ENCODE peak calls at places on chromosomes 4 and X, in seven cellular contexts. J is fibroblast of lung, G is astrocyte, U is neuronal stem cell, M is mammary epithelial cell, S is hepatocyte, P is PC-9. X is an unnamed sample.

GRCh38 chrX:136531951-136532350 is at the start of gene VGLL1:
- DNase-seq in J (no peak), G (no peak), U (no peak), M (no peak), S (peak), P (peak), X (peak)

GRCh38 chr4:18669390-18669789 is 647.8 kb upstream of the LCORL start:
- DNase-seq in J (no peak), G (no peak), U (no peak), M (no peak), S (no peak), P (no peak), X (no peak)

GRCh38 chrX:22575161-22575845 is 302.6 kb downstream of the CBLL2 start:
- DNase-seq in J (peak), G (peak), U (no peak), M (peak), S (no peak), P (no peak), X (peak)

GRCh38 chr4:163767993-163768392 is 273.5 kb downstream of the TMA16 start:
- DNase-seq in J (peak), G (no peak), U (no peak), M (no peak), S (no peak), P (no peak), X (no peak)

GRCh38 chr4:174316546-174316945 is 32.8 kb downstream of the CEP44 start:
- DNase-seq in J (no peak), G (peak), U (no peak), M (peak), S (no peak), P (no peak), X (peak)

GRCh38 chrX:49761481-49761880 is 65.7 kb upstream of the PAGE1 start:
- DNase-seq in J (peak), G (no peak), U (peak), M (no peak), S (peak), P (no peak), X (peak)

GRCh38 chr4:107655289-107655688 is 64.7 kb downstream of the PAPSS1 start:
- DNase-seq in J (no peak), G (no peak), U (no peak), M (no peak), S (no peak), P (no peak), X (no peak)

GRCh38 chrX:66012094-66012534 is 27.8 kb downstream of the VSIG4 start:
- DNase-seq in J (no peak), G (no peak), U (no peak), M (peak), S (no peak), P (no peak), X (no peak)

GRCh38 chrX:63784902-63785692 is at the start of gene ARHGEF9:
- DNase-seq in J (peak), G (no peak), U (peak), M (no peak), S (peak), P (no peak), X (no peak)

GRCh38 chr4:94880976-94881375 is 123.2 kb downstream of the BMPR1B start:
- DNase-seq in J (peak), G (peak), U (no peak), M (no peak), S (no peak), P (no peak), X (no peak)

GRCh38 chrX:10129229-10129628 is 27.5 kb upstream of the CLCN4 start:
- DNase-seq in J (no peak), G (no peak), U (no peak), M (no peak), S (no peak), P (no peak), X (no peak)

GRCh38 chr4:124890522-124890921 is 178.0 kb upstream of the ANKRD50 start:
- DNase-seq in J (peak), G (peak), U (no peak), M (no peak), S (no peak), P (no peak), X (peak)

GRCh38 chrX:129777218-129777768 is 2.5 kb upstream of the SASH3 start:
- DNase-seq in J (no peak), G (no peak), U (no peak), M (no peak), S (no peak), P (peak), X (peak)

GRCh38 chr4:185912779-185913178 is 100.8 kb upstream of the SORBS2 start:
- DNase-seq in J (no peak), G (no peak), U (no peak), M (peak), S (no peak), P (no peak), X (peak)

GRCh38 chr4:108173599-108174057 is 4.9 kb upstream of the LEF1 start:
- DNase-seq in J (no peak), G (no peak), U (no peak), M (no peak), S (no peak), P (no peak), X (no peak)

GRCh38 chrX:13463608-13464007 is 105.8 kb upstream of the EGFL6 start:
- DNase-seq in J (peak), G (peak), U (no peak), M (peak), S (peak), P (no peak), X (peak)

GRCh38 chrX:12901486-12901885 is 4.9 kb upstream of the TLR8 start:
- DNase-seq in J (peak), G (no peak), U (peak), M (peak), S (peak), P (peak), X (peak)

GRCh38 chr4:173735055-173735454 is 205.0 kb upstream of the HAND2 start:
- DNase-seq in J (peak), G (no peak), U (no peak), M (peak), S (no peak), P (no peak), X (no peak)

GRCh38 chr4:87707279-87707918 is 57.3 kb downstream of the DMP1 start:
- DNase-seq in J (no peak), G (no peak), U (no peak), M (no peak), S (no peak), P (no peak), X (no peak)

GRCh38 chr4:184826315-184827266 is 823 bp upstream of the ACSL1 start:
- DNase-seq in J (no peak), G (no peak), U (no peak), M (no peak), S (no peak), P (no peak), X (peak)

GRCh38 chr4:211033-211511 is 86.8 kb downstream of the ZNF718 start:
- DNase-seq in J (no peak), G (no peak), U (no peak), M (no peak), S (no peak), P (no peak), X (no peak)

GRCh38 chrX:130109429-130110378 is 593 bp downstream of the ELF4 start:
- DNase-seq in J (peak), G (no peak), U (no peak), M (no peak), S (peak), P (no peak), X (peak)

GRCh38 chr4:54547299-54548097 is 110.3 kb upstream of the KIT start:
- DNase-seq in J (no peak), G (no peak), U (no peak), M (no peak), S (no peak), P (no peak), X (no peak)

GRCh38 chrX:66255359-66255967 is 91.4 kb downstream of the HEPH start:
- DNase-seq in J (no peak), G (no peak), U (no peak), M (no peak), S (no peak), P (no peak), X (no peak)

GRCh38 chrX:97132654-97133415 is 249.1 kb downstream of the RPA4 start:
- DNase-seq in J (no peak), G (no peak), U (no peak), M (no peak), S (no peak), P (no peak), X (no peak)
- H3K4me2 ChIP-seq in J (no peak), G (no peak), U (no peak), M (no peak), S (no peak), P (no peak), X (no peak)

DNA sequence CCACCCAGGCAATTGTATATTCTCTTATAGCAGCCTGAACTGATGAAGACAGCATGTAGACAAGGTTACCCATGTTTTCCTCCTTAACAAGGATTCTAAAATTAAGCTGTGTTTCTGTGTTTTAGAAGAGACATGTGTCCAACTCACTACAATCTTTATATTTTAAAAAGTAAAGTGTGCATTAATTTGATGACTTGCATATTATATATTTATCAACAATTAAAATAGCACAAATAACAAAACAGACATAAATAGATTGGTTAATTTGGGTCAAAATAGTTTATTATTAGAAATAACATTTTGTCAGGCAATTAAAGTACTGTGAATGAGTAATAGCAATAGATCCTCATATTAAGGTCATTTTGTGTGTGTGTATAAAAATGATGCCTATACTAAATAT is 357.1 kb downstream of the PDGFC start:
- DNase-seq in J (no peak), G (no peak), U (no peak), M (no peak), S (no peak), P (no peak), X (no peak)
- H3K27ac ChIP-seq in J (no peak), G (peak), U (no peak), M (no peak), S (no peak), P (no peak), X (no peak)

GRCh38 chr4:76723916-76724315 is 174.0 kb downstream of the SOWAHB start:
- DNase-seq in J (peak), G (peak), U (peak), M (peak), S (no peak), P (no peak), X (peak)
- H3K4me2 ChIP-seq in J (peak), G (peak), U (no peak), M (peak), S (no peak), P (peak), X (peak)

GRCh38 chrX:19833034-19833677 is 54.2 kb downstream of the SH3KBP1 start:
- DNase-seq in J (no peak), G (no peak), U (no peak), M (no peak), S (no peak), P (no peak), X (no peak)
- H3K27ac ChIP-seq in J (no peak), G (no peak), U (no peak), M (no peak), S (no peak), P (no peak), X (no peak)

GRCh38 chr4:23333556-23333945 is 556.3 kb downstream of the PPARGC1A start:
- DNase-seq in J (peak), G (peak), U (no peak), M (no peak), S (no peak), P (no peak), X (peak)
- H3K4me2 ChIP-seq in J (no peak), G (peak), U (no peak), M (peak), S (no peak), P (peak), X (no peak)

DNA sequence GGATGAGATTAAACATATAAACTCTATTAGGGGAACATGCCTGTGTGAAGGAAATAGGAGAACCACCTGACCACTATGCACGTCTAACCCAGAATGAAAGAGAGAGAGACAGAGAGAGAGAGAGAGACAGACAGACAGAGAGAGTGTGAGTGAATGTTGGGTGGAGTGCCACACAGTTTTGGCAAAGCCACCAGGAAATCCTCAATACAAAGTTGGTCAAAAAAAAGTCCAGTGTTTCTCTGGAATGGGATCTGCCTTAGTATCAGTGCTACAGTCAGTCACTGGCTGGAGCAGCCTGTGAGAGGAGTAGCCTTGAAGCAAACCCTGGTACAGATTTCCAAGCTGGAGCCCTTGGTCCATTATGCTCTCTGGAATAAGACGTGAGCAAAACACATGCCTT is 91.7 kb downstream of the GC start:
- DNase-seq in J (no peak), G (no peak), U (no peak), M (no peak), S (no peak), P (no peak), X (no peak)
- H3K27ac ChIP-seq in J (no peak), G (no peak), U (no peak), M (no peak), S (no peak), P (no peak), X (no peak)